ENCODE peak calls at places on chromosomes 1 and 21, in eight cellular contexts. One of them, this sample, is unnamed.

GRCh38 chr1:204924013-204924759 is 53.5 kb downstream of the NFASC start:
- DNase-seq in nephron progenitor cell: no peak
- DNase-seq in Panc1: no peak
- DNase-seq in PC-9: no peak
- DNase-seq in sigmoid colon: peak; percentile 50
- DNase-seq in IMR-90: no peak
- DNase-seq in endothelial cell of umbilical vein: no peak
- DNase-seq in AG10803: peak; percentile 36
- DNase-seq in this sample: no peak

GRCh38 chr1:182185147-182185546 is 123.6 kb upstream of the ZNF648 start:
- DNase-seq in Panc1: no peak
- DNase-seq in IMR-90: no peak
- DNase-seq in endothelial cell of umbilical vein: no peak
- DNase-seq in PC-9: no peak
- DNase-seq in AG10803: no peak
- DNase-seq in nephron progenitor cell: no peak
- DNase-seq in sigmoid colon: no peak
- DNase-seq in this sample: no peak

GRCh38 chr21:45104560-45104959 is 30.2 kb downstream of the ADARB1 start:
- DNase-seq in Panc1: no peak
- DNase-seq in sigmoid colon: no peak
- DNase-seq in IMR-90: no peak
- DNase-seq in nephron progenitor cell: no peak
- DNase-seq in endothelial cell of umbilical vein: peak; percentile 46
- DNase-seq in AG10803: no peak
- DNase-seq in PC-9: no peak
- DNase-seq in this sample: no peak

GRCh38 chr1:109788695-109789521 is 25.2 kb upstream of the EPS8L3 start:
- DNase-seq in PC-9: peak; percentile 62
- DNase-seq in nephron progenitor cell: no peak
- DNase-seq in endothelial cell of umbilical vein: no peak
- DNase-seq in AG10803: no peak
- DNase-seq in Panc1: no peak
- DNase-seq in sigmoid colon: peak; percentile 54
- DNase-seq in IMR-90: no peak
- DNase-seq in this sample: peak; percentile 50

GRCh38 chr1:21818661-21819060 is 6.6 kb downstream of the LDLRAD2 start:
- DNase-seq in IMR-90: no peak
- DNase-seq in endothelial cell of umbilical vein: no peak
- DNase-seq in PC-9: no peak
- DNase-seq in nephron progenitor cell: peak; percentile 39
- DNase-seq in sigmoid colon: no peak
- DNase-seq in AG10803: peak; percentile 18
- DNase-seq in Panc1: no peak
- DNase-seq in this sample: no peak

GRCh38 chr1:2545754-2546514 is 10.2 kb upstream of the TNFRSF14 start:
- DNase-seq in endothelial cell of umbilical vein: peak; percentile 84
- DNase-seq in IMR-90: peak; percentile 66
- DNase-seq in PC-9: peak; percentile 90
- DNase-seq in Panc1: no peak
- DNase-seq in AG10803: peak; percentile 58
- DNase-seq in sigmoid colon: peak; percentile 96
- DNase-seq in nephron progenitor cell: peak; percentile 93
- DNase-seq in this sample: peak; percentile 95

GRCh38 chr1:145690587-145691558 is 16.3 kb downstream of the PDZK1 start:
- DNase-seq in endothelial cell of umbilical vein: peak; percentile 12
- DNase-seq in AG10803: peak; percentile 93
- DNase-seq in Panc1: no peak
- DNase-seq in IMR-90: peak; percentile 82
- DNase-seq in sigmoid colon: no peak
- DNase-seq in nephron progenitor cell: no peak
- DNase-seq in PC-9: no peak
- DNase-seq in this sample: no peak

GRCh38 chr1:228082975-228083870 is 715 bp downstream of the ARF1 start:
- DNase-seq in Panc1: no peak
- DNase-seq in AG10803: peak; percentile 62
- DNase-seq in nephron progenitor cell: peak; percentile 43
- DNase-seq in PC-9: no peak
- DNase-seq in sigmoid colon: peak; percentile 87
- DNase-seq in endothelial cell of umbilical vein: peak; percentile 29
- DNase-seq in IMR-90: peak; percentile 29
- DNase-seq in this sample: no peak

GRCh38 chr1:110594466-110595076 is 11.6 kb downstream of the KCNA2 start:
- DNase-seq in sigmoid colon: no peak
- DNase-seq in nephron progenitor cell: no peak
- DNase-seq in PC-9: no peak
- DNase-seq in Panc1: no peak
- DNase-seq in AG10803: no peak
- DNase-seq in endothelial cell of umbilical vein: no peak
- DNase-seq in IMR-90: no peak
- DNase-seq in this sample: no peak

GRCh38 chr1:63623952-63624351 is 30.7 kb downstream of the PGM1 start:
- DNase-seq in Panc1: no peak
- DNase-seq in sigmoid colon: no peak
- DNase-seq in AG10803: no peak
- DNase-seq in endothelial cell of umbilical vein: no peak
- DNase-seq in IMR-90: no peak
- DNase-seq in PC-9: no peak
- DNase-seq in nephron progenitor cell: no peak
- DNase-seq in this sample: no peak

GRCh38 chr1:107920999-107921398 is 44.0 kb downstream of the VAV3 start:
- DNase-seq in PC-9: no peak
- DNase-seq in nephron progenitor cell: no peak
- DNase-seq in endothelial cell of umbilical vein: no peak
- DNase-seq in Panc1: no peak
- DNase-seq in IMR-90: no peak
- DNase-seq in sigmoid colon: no peak
- DNase-seq in AG10803: no peak
- DNase-seq in this sample: no peak

DNA sequence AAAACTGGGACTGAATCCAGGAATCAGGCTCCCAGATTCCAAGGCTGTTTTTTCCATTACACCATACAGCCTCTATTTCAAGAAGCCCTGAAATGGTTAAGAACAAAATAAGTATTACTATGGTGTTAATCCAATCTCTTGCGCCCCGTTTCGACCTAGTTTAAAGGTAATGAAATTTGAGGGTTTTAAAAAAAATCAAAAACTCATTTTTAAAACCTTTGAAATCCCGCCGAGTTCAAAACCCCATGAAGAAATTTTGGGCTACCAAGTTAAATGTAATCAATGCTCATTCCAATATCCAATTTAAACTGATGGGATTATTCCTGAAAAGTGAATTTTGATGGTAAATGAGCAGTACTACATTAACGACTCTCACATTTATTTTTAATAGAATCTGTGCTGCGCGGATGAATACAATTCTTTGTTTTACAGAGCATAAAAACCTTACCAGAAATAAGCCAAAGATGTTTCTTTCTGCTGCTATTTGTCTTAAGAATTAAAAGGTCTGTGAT is 767 bp upstream of the EGLN1 start:
- DNase-seq in AG10803: no peak
- DNase-seq in nephron progenitor cell: no peak
- DNase-seq in endothelial cell of umbilical vein: no peak
- DNase-seq in IMR-90: no peak
- DNase-seq in sigmoid colon: no peak
- DNase-seq in PC-9: no peak
- DNase-seq in Panc1: no peak
- DNase-seq in this sample: no peak
- TF ChIP-seq CTCF in AG10803: no peak
- TF ChIP-seq CTCF in nephron progenitor cell: no peak
- TF ChIP-seq CTCF in endothelial cell of umbilical vein: no peak
- TF ChIP-seq CTCF in IMR-90: no peak
- TF ChIP-seq CTCF in sigmoid colon: no peak
- TF ChIP-seq CTCF in PC-9: no peak
- TF ChIP-seq CTCF in Panc1: peak; percentile 12
- TF ChIP-seq CTCF in this sample: no peak

DNA sequence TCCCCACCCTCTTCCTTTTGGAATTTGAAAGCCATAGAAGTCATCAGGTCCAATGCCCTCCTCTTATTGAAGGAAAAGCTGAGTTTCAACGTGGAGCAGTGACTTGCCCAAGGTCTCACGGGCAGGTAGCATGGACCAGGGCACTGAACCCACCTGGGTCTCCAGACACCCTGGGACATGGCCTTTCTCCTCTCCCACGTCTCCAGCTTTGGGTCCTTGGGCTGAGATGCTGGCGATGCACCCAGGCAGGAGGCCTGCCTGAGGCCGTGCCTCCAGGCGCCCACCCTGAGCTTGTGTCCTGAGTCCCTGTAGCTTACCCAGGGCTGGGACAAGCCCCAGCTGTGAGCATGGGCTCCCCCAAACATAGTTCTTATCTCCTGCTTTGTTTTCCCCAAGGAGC is 21.4 kb downstream of the LDLRAP1 start:
- DNase-seq in endothelial cell of umbilical vein: no peak
- DNase-seq in AG10803: no peak
- DNase-seq in Panc1: no peak
- DNase-seq in sigmoid colon: no peak
- DNase-seq in nephron progenitor cell: no peak
- DNase-seq in IMR-90: no peak
- DNase-seq in PC-9: no peak
- DNase-seq in this sample: no peak
- TF ChIP-seq CTCF in endothelial cell of umbilical vein: no peak
- TF ChIP-seq CTCF in AG10803: no peak
- TF ChIP-seq CTCF in Panc1: no peak
- TF ChIP-seq CTCF in sigmoid colon: no peak
- TF ChIP-seq CTCF in nephron progenitor cell: no peak
- TF ChIP-seq CTCF in IMR-90: no peak
- TF ChIP-seq CTCF in PC-9: no peak
- TF ChIP-seq CTCF in this sample: no peak

GRCh38 chr1:230365723-230366307 is 60.3 kb downstream of the PGBD5 start:
- DNase-seq in sigmoid colon: no peak
- DNase-seq in endothelial cell of umbilical vein: no peak
- DNase-seq in nephron progenitor cell: no peak
- DNase-seq in Panc1: no peak
- DNase-seq in PC-9: no peak
- DNase-seq in IMR-90: no peak
- DNase-seq in AG10803: no peak
- DNase-seq in this sample: no peak
- TF ChIP-seq CTCF in sigmoid colon: no peak
- TF ChIP-seq CTCF in endothelial cell of umbilical vein: no peak
- TF ChIP-seq CTCF in nephron progenitor cell: no peak
- TF ChIP-seq CTCF in Panc1: no peak
- TF ChIP-seq CTCF in PC-9: no peak
- TF ChIP-seq CTCF in IMR-90: no peak
- TF ChIP-seq CTCF in AG10803: peak; percentile 2
- TF ChIP-seq CTCF in this sample: no peak

DNA sequence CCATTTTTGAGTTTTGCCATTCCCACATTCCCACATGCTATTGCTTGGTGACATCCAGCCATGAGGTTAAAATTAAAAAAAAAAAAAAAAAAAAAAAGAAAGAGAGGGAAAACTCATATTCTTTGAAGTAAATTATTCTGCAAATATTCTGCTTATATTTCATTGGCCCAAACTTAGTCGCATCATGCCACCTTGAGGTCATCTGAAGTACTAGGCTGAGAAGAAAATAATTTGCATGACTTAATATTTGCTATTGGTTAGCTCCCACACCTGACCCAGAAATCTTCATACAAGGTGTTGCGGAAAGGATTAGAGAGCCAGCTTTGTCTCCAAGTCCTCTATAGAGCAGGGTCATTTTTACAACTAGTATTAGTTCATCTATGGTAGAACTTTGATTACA is 2206.0 kb downstream of the MRPL39 start:
- DNase-seq in Panc1: peak; percentile 2
- DNase-seq in IMR-90: no peak
- DNase-seq in PC-9: no peak
- DNase-seq in AG10803: no peak
- DNase-seq in endothelial cell of umbilical vein: peak; percentile 51
- DNase-seq in sigmoid colon: no peak
- DNase-seq in nephron progenitor cell: no peak
- DNase-seq in this sample: no peak
- TF ChIP-seq CTCF in Panc1: peak; percentile 22
- TF ChIP-seq CTCF in IMR-90: no peak
- TF ChIP-seq CTCF in PC-9: peak; percentile 41
- TF ChIP-seq CTCF in AG10803: no peak
- TF ChIP-seq CTCF in endothelial cell of umbilical vein: peak; percentile 28
- TF ChIP-seq CTCF in sigmoid colon: no peak
- TF ChIP-seq CTCF in nephron progenitor cell: no peak
- TF ChIP-seq CTCF in this sample: no peak

GRCh38 chr21:26719750-26720149 is 125.5 kb downstream of the ADAMTS1 start:
- DNase-seq in Panc1: no peak
- DNase-seq in IMR-90: no peak
- DNase-seq in AG10803: peak; percentile 17
- DNase-seq in endothelial cell of umbilical vein: no peak
- DNase-seq in PC-9: no peak
- DNase-seq in nephron progenitor cell: no peak
- DNase-seq in sigmoid colon: no peak
- DNase-seq in this sample: no peak

GRCh38 chr21:26715878-26716506 is 129.2 kb downstream of the ADAMTS1 start:
- DNase-seq in nephron progenitor cell: peak; percentile 58
- DNase-seq in PC-9: peak; percentile 20
- DNase-seq in AG10803: peak; percentile 51
- DNase-seq in IMR-90: peak; percentile 51
- DNase-seq in endothelial cell of umbilical vein: peak; percentile 55
- DNase-seq in sigmoid colon: no peak
- DNase-seq in Panc1: no peak
- DNase-seq in this sample: no peak

GRCh38 chr21:26715116-26715515 is 130.1 kb downstream of the ADAMTS1 start:
- DNase-seq in endothelial cell of umbilical vein: no peak
- DNase-seq in AG10803: no peak
- DNase-seq in Panc1: no peak
- DNase-seq in PC-9: no peak
- DNase-seq in sigmoid colon: no peak
- DNase-seq in nephron progenitor cell: no peak
- DNase-seq in IMR-90: no peak
- DNase-seq in this sample: no peak

GRCh38 chr21:26717146-26717739 is 128.0 kb downstream of the ADAMTS1 start:
- DNase-seq in AG10803: peak; percentile 35
- DNase-seq in sigmoid colon: no peak
- DNase-seq in endothelial cell of umbilical vein: peak; percentile 30
- DNase-seq in Panc1: no peak
- DNase-seq in PC-9: no peak
- DNase-seq in IMR-90: peak; percentile 31
- DNase-seq in nephron progenitor cell: no peak
- DNase-seq in this sample: no peak
- TF ChIP-seq CTCF in AG10803: peak; percentile 63
- TF ChIP-seq CTCF in sigmoid colon: no peak
- TF ChIP-seq CTCF in endothelial cell of umbilical vein: no peak
- TF ChIP-seq CTCF in Panc1: peak; percentile 53
- TF ChIP-seq CTCF in PC-9: peak; percentile 76
- TF ChIP-seq CTCF in IMR-90: peak; percentile 64
- TF ChIP-seq CTCF in nephron progenitor cell: peak; percentile 63
- TF ChIP-seq CTCF in this sample: peak; percentile 47

DNA sequence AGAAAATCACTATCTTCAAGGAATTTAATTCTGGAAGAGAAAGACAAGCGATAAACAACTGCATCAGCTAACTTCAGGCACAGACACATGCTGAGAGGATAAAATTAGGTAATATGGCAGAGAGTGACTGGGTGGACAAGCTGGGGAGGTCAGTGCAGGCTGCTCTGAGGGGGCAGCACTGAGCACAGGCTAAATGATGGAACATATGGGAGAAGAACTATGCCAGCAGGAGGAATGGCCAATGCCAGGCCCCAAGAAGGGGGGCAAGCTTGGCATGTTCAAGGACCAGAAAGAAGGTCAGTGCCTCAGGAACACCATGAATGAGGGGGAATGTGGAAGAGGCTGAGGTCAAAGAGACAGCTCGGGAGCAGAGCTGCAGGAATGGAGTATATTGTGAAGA is 190.7 kb upstream of the MAP1LC3C start:
- DNase-seq in AG10803: no peak
- DNase-seq in sigmoid colon: no peak
- DNase-seq in IMR-90: no peak
- DNase-seq in Panc1: no peak
- DNase-seq in nephron progenitor cell: no peak
- DNase-seq in endothelial cell of umbilical vein: no peak
- DNase-seq in PC-9: no peak
- DNase-seq in this sample: no peak
- TF ChIP-seq CTCF in AG10803: no peak
- TF ChIP-seq CTCF in sigmoid colon: no peak
- TF ChIP-seq CTCF in IMR-90: no peak
- TF ChIP-seq CTCF in Panc1: peak; percentile 45
- TF ChIP-seq CTCF in nephron progenitor cell: no peak
- TF ChIP-seq CTCF in endothelial cell of umbilical vein: no peak
- TF ChIP-seq CTCF in PC-9: no peak
- TF ChIP-seq CTCF in this sample: no peak

GRCh38 chr1:24989082-24989481 is 59.0 kb upstream of the RUNX3 start:
- DNase-seq in PC-9: no peak
- DNase-seq in IMR-90: no peak
- DNase-seq in endothelial cell of umbilical vein: no peak
- DNase-seq in sigmoid colon: no peak
- DNase-seq in AG10803: no peak
- DNase-seq in nephron progenitor cell: no peak
- DNase-seq in Panc1: no peak
- DNase-seq in this sample: no peak
- TF ChIP-seq CTCF in PC-9: no peak
- TF ChIP-seq CTCF in IMR-90: no peak
- TF ChIP-seq CTCF in endothelial cell of umbilical vein: no peak
- TF ChIP-seq CTCF in sigmoid colon: no peak
- TF ChIP-seq CTCF in AG10803: no peak
- TF ChIP-seq CTCF in nephron progenitor cell: no peak
- TF ChIP-seq CTCF in Panc1: no peak
- TF ChIP-seq CTCF in this sample: no peak